ENCODE peak calls at places on chromosomes 3 and 15, in six cellular contexts. T, W, M, D, J and Q are unnamed samples. For H3K4me1, the result is how much of the 10 kb centered on the place peaks cover.

GRCh38 chr3:13544951-13545651 is 3.8 kb upstream of the FBLN2 start:
- DNase-seq in T (no peak), W (no peak), M (no peak), D (no peak), J (no peak), Q (no peak)

GRCh38 chr3:177538064-177538742 is 340.9 kb upstream of the TBL1XR1 start:
- DNase-seq in T (no peak), W (no peak), M (no peak), D (no peak), J (no peak), Q (no peak)

GRCh38 chr3:100777271-100777670 is 68.0 kb downstream of the TFG start:
- DNase-seq in T (no peak), W (no peak), M (no peak), D (no peak), J (no peak), Q (no peak)

GRCh38 chr3:35616346-35616745 is 23.0 kb upstream of the ARPP21 start:
- DNase-seq in T (no peak), W (no peak), M (no peak), D (no peak), J (no peak), Q (no peak)

GRCh38 chr3:155560135-155560534 is 184.7 kb downstream of the PLCH1 start:
- DNase-seq in T (no peak), W (no peak), M (no peak), D (no peak), J (peak), Q (no peak)

GRCh38 chr15:70264014-70264492 is 166.3 kb upstream of the TLE3 start:
- DNase-seq in T (peak), W (no peak), M (no peak), D (no peak), J (no peak), Q (no peak)

GRCh38 chr3:17577795-17578520 is 164.5 kb downstream of the TBC1D5 start:
- DNase-seq in T (no peak), W (no peak), M (no peak), D (no peak), J (no peak), Q (no peak)

GRCh38 chr3:193816656-193817311 is 223.8 kb downstream of the OPA1 start:
- DNase-seq in T (peak), W (peak), M (no peak), D (no peak), J (peak), Q (no peak)

GRCh38 chr3:79767953-79768282 is at the start of gene ROBO1:
- DNase-seq in T (peak), W (no peak), M (no peak), D (no peak), J (peak), Q (no peak)

GRCh38 chr3:27360113-27361078 is 8.8 kb downstream of the NEK10 start:
- DNase-seq in T (no peak), W (peak), M (no peak), D (no peak), J (peak), Q (no peak)

GRCh38 chr15:101480613-101481380 is 8.7 kb downstream of the PCSK6 start:
- DNase-seq in T (no peak), W (no peak), M (no peak), D (no peak), J (no peak), Q (no peak)

GRCh38 chr3:168511428-168512014 is 415.8 kb upstream of the GOLIM4 start:
- DNase-seq in T (peak), W (no peak), M (no peak), D (no peak), J (peak), Q (no peak)

GRCh38 chr15:25090073-25090733 is 135.4 kb downstream of the SNRPN start:
- DNase-seq in T (no peak), W (no peak), M (no peak), D (no peak), J (no peak), Q (no peak)

GRCh38 chr3:4376499-4376898 is 73.3 kb downstream of the SETMAR start:
- DNase-seq in T (no peak), W (no peak), M (no peak), D (no peak), J (no peak), Q (peak)

GRCh38 chr3:113981803-113982202 is 34.0 kb downstream of the ZDHHC23 start:
- DNase-seq in T (no peak), W (no peak), M (no peak), D (no peak), J (no peak), Q (no peak)

GRCh38 chr3:121483290-121483689 is 62.5 kb downstream of the POLQ start:
- DNase-seq in T (no peak), W (no peak), M (no peak), D (no peak), J (no peak), Q (no peak)

GRCh38 chr3:149653136-149653535 is 4.7 kb downstream of the WWTR1 start:
- DNase-seq in T (no peak), W (no peak), M (no peak), D (no peak), J (no peak), Q (no peak)
- H3K4me1 ChIP-seq in T (under half), W (under half), M (under half), D (under half), J (half or more), Q (half or more)

GRCh38 chr15:40339621-40339945 is 1.2 kb downstream of the CCDC9B start:
- DNase-seq in T (no peak), W (no peak), M (no peak), D (no peak), J (peak), Q (no peak)
- H3K4me1 ChIP-seq in T (under half), W (half or more), M (half or more), D (under half), J (under half), Q (half or more)

GRCh38 chr3:30691249-30691880 is 85.0 kb downstream of the TGFBR2 start:
- DNase-seq in T (no peak), W (no peak), M (no peak), D (no peak), J (no peak), Q (no peak)
- H3K4me1 ChIP-seq in T (under half), W (under half), M (half or more), D (under half), J (half or more), Q (half or more)

GRCh38 chr3:11562277-11562881 is 81.3 kb downstream of the VGLL4 start:
- DNase-seq in T (no peak), W (no peak), M (no peak), D (no peak), J (no peak), Q (no peak)
- H3K4me1 ChIP-seq in T (under half), W (under half), M (under half), D (under half), J (under half), Q (half or more)